ENCODE peak calls at places on chromosome 22, in four cellular contexts. N is choroid plexus epithelial cell, D is H1, Q is HCT116. M is an unnamed sample.

GRCh38 chr22:38631724-38632123 is 24.5 kb downstream of the FAM227A start:
- DNase-seq in N (no peak), Q (no peak), D (no peak), M (no peak)

GRCh38 chr22:49780281-49780991 is 47.2 kb downstream of the BRD1 start:
- DNase-seq in Q (no peak), D (no peak), N (no peak), M (no peak)

GRCh38 chr22:47145883-47146282 is 383.4 kb downstream of the TBC1D22A start:
- DNase-seq in N (no peak), Q (no peak), D (no peak), M (no peak)

GRCh38 chr22:48803171-48803992 is 1024.3 kb downstream of the BRD1 start:
- DNase-seq in Q (no peak), D (no peak), N (no peak), M (no peak)

GRCh38 chr22:36991220-36991619 is 28.0 kb downstream of the TST start:
- DNase-seq in D (no peak), N (no peak), Q (no peak), M (no peak)

GRCh38 chr22:32206774-32207758 is 2.2 kb upstream of the RFPL2 start:
- DNase-seq in N (peak; percentile 40), Q (peak; percentile 56), D (no peak), M (no peak)

GRCh38 chr22:40014661-40015255 is 20.0 kb downstream of the FAM83F start:
- DNase-seq in N (no peak), Q (no peak), D (no peak), M (no peak)

GRCh38 chr22:41446057-41446501 is 522 bp downstream of the TOB2 start:
- DNase-seq in Q (no peak), N (peak; percentile 14), D (no peak), M (peak; percentile 6)

GRCh38 chr22:20128902-20129746 is 2.5 kb upstream of the ZDHHC8 start:
- DNase-seq in N (peak; percentile 60), Q (no peak), D (no peak), M (peak; percentile 33)

GRCh38 chr22:40030757-40031092 is 36.0 kb downstream of the FAM83F start:
- DNase-seq in N (no peak), D (no peak), Q (no peak), M (no peak)

GRCh38 chr22:48884786-48885185 is 942.9 kb downstream of the BRD1 start:
- DNase-seq in D (no peak), N (no peak), Q (no peak), M (no peak)

GRCh38 chr22:46641829-46642266 is 21.7 kb downstream of the GRAMD4 start:
- DNase-seq in N (peak; percentile 19), D (no peak), Q (no peak), M (no peak)

GRCh38 chr22:48350456-48350855 is 1477.2 kb downstream of the BRD1 start:
- DNase-seq in N (no peak), Q (no peak), D (no peak), M (no peak)

GRCh38 chr22:45210577-45211431 is 29.9 kb downstream of the KIAA0930 start:
- DNase-seq in N (no peak), Q (no peak), D (no peak), M (no peak)

GRCh38 chr22:41481131-41481830 is 12.4 kb downstream of the ACO2 start:
- DNase-seq in N (no peak), Q (no peak), D (no peak), M (no peak)

GRCh38 chr22:50607366-50608020 is 6.9 kb downstream of the MAPK8IP2 start:
- DNase-seq in D (no peak), N (no peak), Q (no peak), M (no peak)

GRCh38 chr22:42277988-42278776 is 7.7 kb upstream of the TCF20 start:
- DNase-seq in D (no peak), N (peak; percentile 30), Q (no peak), M (peak; percentile 20)

GRCh38 chr22:38467904-38468760 is at the start of gene KDELR3:
- DNase-seq in D (no peak), Q (peak; percentile 15), N (peak; percentile 67), M (peak; percentile 55)

GRCh38 chr22:43094085-43094484 is 4.9 kb upstream of the TTLL1 start:
- DNase-seq in N (no peak), D (no peak), Q (no peak), M (no peak)

GRCh38 chr22:50218996-50219727 is 18.4 kb downstream of the SELENOO start:
- DNase-seq in N (peak; percentile 94), Q (peak; percentile 18), D (peak; percentile 25), M (peak; percentile 78)

GRCh38 chr22:39434243-39434653 is 22.6 kb upstream of the MGAT3 start:
- DNase-seq in Q (no peak), N (no peak), D (no peak), M (no peak)

GRCh38 chr22:38832005-38832978 is 11.5 kb downstream of the NPTXR start:
- DNase-seq in D (no peak), Q (no peak), N (no peak), M (no peak)

GRCh38 chr22:27372969-27373670 is 428.4 kb downstream of the MN1 start:
- DNase-seq in D (peak; percentile 84), Q (no peak), N (peak; percentile 33), M (peak; percentile 38)

GRCh38 chr22:17105143-17106129 is 15.7 kb downstream of the TMEM121B start:
- DNase-seq in Q (no peak), D (no peak), N (no peak), M (no peak)

GRCh38 chr22:27573992-27574391 is 227.6 kb downstream of the MN1 start:
- DNase-seq in N (peak; percentile 35), D (no peak), Q (no peak), M (no peak)

GRCh38 chr22:22357024-22357868 is 112.7 kb downstream of the VPREB1 start:
- DNase-seq in N (peak; percentile 77), D (peak; percentile 41), Q (peak; percentile 77), M (peak; percentile 50)

GRCh38 chr22:50530280-50530856 is 556 bp upstream of the TYMP start:
- DNase-seq in Q (peak; percentile 73), D (no peak), N (peak; percentile 85), M (no peak)

GRCh38 chr22:49021926-49022815 is 805.5 kb downstream of the BRD1 start:
- DNase-seq in Q (no peak), N (no peak), D (no peak), M (no peak)

GRCh38 chr22:48101704-48102103 is 1339.3 kb downstream of the TBC1D22A start:
- DNase-seq in N (no peak), D (no peak), Q (no peak), M (no peak)

GRCh38 chr22:27630754-27631153 is 170.8 kb downstream of the MN1 start:
- DNase-seq in N (no peak), D (peak; percentile 23), Q (no peak), M (no peak)

GRCh38 chr22:21082248-21082647 is 36.5 kb downstream of the LRRC74B start:
- DNase-seq in D (no peak), N (no peak), Q (no peak), M (no peak)

GRCh38 chr22:45488764-45489370 is 13.8 kb upstream of the FBLN1 start:
- DNase-seq in D (no peak), N (no peak), Q (no peak), M (no peak)

GRCh38 chr22:36985490-36985889 is 33.8 kb downstream of the TST start:
- DNase-seq in N (no peak), D (no peak), Q (no peak), M (no peak)

GRCh38 chr22:18973264-18974031 is 37.4 kb upstream of the PRODH start:
- DNase-seq in N (no peak), D (no peak), Q (no peak), M (no peak)

GRCh38 chr22:18971321-18971751 is 35.2 kb upstream of the PRODH start:
- DNase-seq in Q (no peak), N (no peak), D (no peak), M (no peak)

GRCh38 chr22:18970180-18970947 is 34.3 kb upstream of the PRODH start:
- DNase-seq in D (no peak), N (no peak), Q (no peak), M (no peak)

GRCh38 chr22:18968011-18968749 is 32.1 kb upstream of the PRODH start:
- DNase-seq in N (peak; percentile 40), D (no peak), Q (no peak), M (no peak)

DNA sequence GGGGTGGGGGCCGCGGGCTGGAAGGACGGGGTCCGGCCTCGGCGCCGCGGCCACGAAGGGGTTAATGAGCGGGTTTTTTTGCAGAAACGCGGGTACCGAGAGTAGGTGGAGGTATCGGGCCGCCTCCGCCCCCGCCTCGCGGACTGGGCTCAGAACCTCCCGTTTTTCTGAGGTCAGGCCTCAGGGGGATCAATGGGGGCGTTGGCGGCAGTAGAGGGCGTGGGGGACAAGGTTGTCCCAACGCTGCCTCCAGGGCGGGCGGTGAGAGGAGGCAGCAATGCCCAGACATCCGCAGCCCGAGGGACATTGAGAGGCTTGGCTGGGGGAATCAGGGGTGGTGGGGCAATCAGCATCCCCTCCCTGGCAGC is 34.8 kb upstream of the PRODH start:
- DNase-seq in Q (no peak), N (no peak), D (no peak), M (no peak)
- H3K4me3 ChIP-seq in Q (peak overlapping the region; percentile 55), N (no peak overlapping the region), D (peak overlapping the region; percentile 72), M (peak overlapping the region; percentile 12)

GRCh38 chr22:23496445-23496833 is 83.7 kb downstream of the IGLL1 start:
- DNase-seq in D (no peak), N (no peak), Q (no peak), M (no peak)
- H3K4me3 ChIP-seq in D (no peak overlapping the region), N (no peak overlapping the region), Q (no peak overlapping the region), M (no peak overlapping the region)

GRCh38 chr22:30332551-30332950 is 5.8 kb upstream of the TBC1D10A start:
- DNase-seq in Q (no peak), N (no peak), D (no peak), M (no peak)
- H3K4me3 ChIP-seq in Q (no peak overlapping the region), N (no peak overlapping the region), D (no peak overlapping the region), M (no peak overlapping the region)

GRCh38 chr22:44181912-44182590 is 1.3 kb downstream of the PARVG start:
- DNase-seq in D (no peak), Q (no peak), N (no peak), M (no peak)
- H3K4me3 ChIP-seq in D (no peak overlapping the region), Q (no peak overlapping the region), N (no peak overlapping the region), M (no peak overlapping the region)

GRCh38 chr22:35967046-35967397 is 61.6 kb downstream of the RBFOX2 start:
- DNase-seq in D (no peak), N (no peak), Q (no peak), M (no peak)

GRCh38 chr22:35972559-35972958 is 56.1 kb downstream of the RBFOX2 start:
- DNase-seq in D (no peak), Q (no peak), N (no peak), M (no peak)

GRCh38 chr22:35973388-35973787 is 55.2 kb downstream of the RBFOX2 start:
- DNase-seq in D (no peak), Q (no peak), N (no peak), M (no peak)

GRCh38 chr22:35970601-35971417 is 57.8 kb downstream of the RBFOX2 start:
- DNase-seq in N (no peak), Q (no peak), D (no peak), M (no peak)

GRCh38 chr22:35971418-35972119 is 57.1 kb downstream of the RBFOX2 start:
- DNase-seq in N (peak; percentile 66), D (no peak), Q (no peak), M (peak; percentile 61)
- H3K4me3 ChIP-seq in N (no peak overlapping the region), D (no peak overlapping the region), Q (no peak overlapping the region), M (no peak overlapping the region)

GRCh38 chr22:24426859-24427499 is 420 bp upstream of the ADORA2A start:
- DNase-seq in N (no peak), D (no peak), Q (no peak), M (no peak)
- H3K4me3 ChIP-seq in N (no peak overlapping the region), D (no peak overlapping the region), Q (no peak overlapping the region), M (no peak overlapping the region)